ENCODE peak calls at places on chromosome 22, in seven cellular contexts. D is IMR-90, P is fibroblast of lung, F is H9, I is PC-3, H is endothelial cell of umbilical vein, L is GM12878. Q is an unnamed sample.

GRCh38 chr22:49197500-49197899 is 630.2 kb downstream of the BRD1 start:
- DNase-seq in F (peak; percentile 50), L (no peak), P (no peak), H (no peak), I (no peak), D (no peak), Q (no peak)

GRCh38 chr22:47210686-47211085 is 448.2 kb downstream of the TBC1D22A start:
- DNase-seq in I (no peak), L (no peak), P (no peak), F (no peak), D (no peak), H (no peak), Q (no peak)

GRCh38 chr22:31343235-31344191 is 2.6 kb downstream of the PATZ1 start:
- DNase-seq in F (peak; percentile 92), L (no peak), D (peak; percentile 26), P (peak; percentile 22), H (peak; percentile 46), I (peak; percentile 77), Q (no peak)

GRCh38 chr22:47452184-47452583 is 689.7 kb downstream of the TBC1D22A start:
- DNase-seq in I (peak; percentile 39), F (no peak), D (no peak), P (no peak), L (no peak), H (no peak), Q (no peak)

GRCh38 chr22:30717331-30717921 is 22.8 kb downstream of the OSBP2 start:
- DNase-seq in F (no peak), P (peak; percentile 78), D (peak; percentile 90), H (peak; percentile 89), I (peak; percentile 88), L (no peak), Q (no peak)

GRCh38 chr22:47192106-47192650 is 429.7 kb downstream of the TBC1D22A start:
- DNase-seq in D (no peak), I (no peak), F (peak; percentile 25), H (no peak), L (no peak), P (no peak), Q (no peak)

GRCh38 chr22:47190957-47191323 is 428.5 kb downstream of the TBC1D22A start:
- DNase-seq in L (no peak), P (no peak), H (no peak), I (no peak), F (no peak), D (no peak), Q (no peak)

GRCh38 chr22:35758394-35758793 is 40.7 kb downstream of the APOL5 start:
- DNase-seq in L (no peak), F (no peak), H (no peak), I (no peak), D (no peak), P (no peak), Q (no peak)

GRCh38 chr22:30432096-30432495 is 6.5 kb downstream of the MTFP1 start:
- DNase-seq in F (no peak), H (no peak), I (no peak), P (no peak), L (no peak), D (no peak), Q (no peak)

GRCh38 chr22:32531955-32532818 is 57.6 kb downstream of the FBXO7 start:
- DNase-seq in F (peak; percentile 91), D (peak; percentile 93), P (peak; percentile 92), H (peak; percentile 8), I (no peak), L (no peak), Q (peak; percentile 35)

GRCh38 chr22:26502688-26503561 is 9.3 kb downstream of the TFIP11 start:
- DNase-seq in H (peak; percentile 64), P (peak; percentile 57), I (peak; percentile 18), F (peak; percentile 80), D (peak; percentile 51), L (no peak), Q (no peak)

GRCh38 chr22:50627914-50628542 is at the start of gene ARSA:
- DNase-seq in P (peak; percentile 83), F (peak; percentile 86), H (peak; percentile 77), L (peak; percentile 11), D (peak; percentile 81), I (peak; percentile 79), Q (no peak)

GRCh38 chr22:23102776-23103175 is 32.5 kb downstream of the GNAZ start:
- DNase-seq in H (no peak), L (no peak), D (no peak), P (no peak), F (no peak), I (no peak), Q (no peak)

GRCh38 chr22:30564766-30565118 is 9.7 kb downstream of the GAL3ST1 start:
- DNase-seq in I (no peak), P (no peak), H (no peak), L (no peak), F (peak; percentile 52), D (no peak), Q (no peak)

GRCh38 chr22:31776231-31776630 is 22.4 kb downstream of the DEPDC5 start:
- DNase-seq in L (no peak), D (no peak), P (no peak), H (peak; percentile 16), I (peak; percentile 49), F (no peak), Q (no peak)

GRCh38 chr22:30253205-30253852 is 6.8 kb upstream of the LIF start:
- DNase-seq in H (no peak), D (peak; percentile 83), L (no peak), F (no peak), P (peak; percentile 82), I (peak; percentile 83), Q (no peak)

GRCh38 chr22:49992921-49993648 is 19.5 kb downstream of the IL17REL start:
- DNase-seq in P (peak; percentile 37), D (peak; percentile 43), F (peak; percentile 74), I (peak; percentile 60), H (peak; percentile 43), L (no peak), Q (no peak)

GRCh38 chr22:50119768-50120251 is 30.0 kb downstream of the MOV10L1 start:
- DNase-seq in D (peak; percentile 28), I (no peak), L (no peak), H (peak; percentile 97), F (no peak), P (peak; percentile 27), Q (no peak)

GRCh38 chr22:30562391-30562790 is 12.1 kb downstream of the GAL3ST1 start:
- DNase-seq in I (peak; percentile 45), P (no peak), H (no peak), D (no peak), F (no peak), L (no peak), Q (peak; percentile 38)

DNA sequence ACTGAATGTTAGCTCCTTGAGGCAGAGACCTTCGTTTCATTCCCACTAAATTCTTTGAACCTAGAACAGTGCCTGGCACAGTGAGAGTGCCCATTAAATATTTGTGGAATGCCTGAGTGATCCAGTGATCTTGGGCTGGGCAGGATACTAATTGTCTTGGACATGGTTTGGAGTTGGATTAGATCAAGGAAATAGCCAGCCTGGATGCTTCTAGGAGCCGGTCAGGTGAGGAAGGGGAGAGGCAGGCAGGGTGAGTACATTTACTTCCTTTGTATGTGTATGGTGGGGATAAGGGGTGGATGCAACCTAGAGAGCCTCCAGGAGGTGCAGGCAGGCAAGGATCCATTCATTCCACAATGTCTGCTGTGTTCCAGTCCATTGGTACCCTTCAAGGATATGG is 3.6 kb downstream of the SREBF2 start:
- DNase-seq in I (no peak), D (no peak), F (no peak), H (no peak), P (no peak), L (no peak), Q (no peak)
- H3K9ac ChIP-seq in I (no peak overlapping the region), D (no peak overlapping the region), F (no peak overlapping the region), H (no peak overlapping the region), P (no peak overlapping the region), L (no peak overlapping the region), Q (no peak overlapping the region)

DNA sequence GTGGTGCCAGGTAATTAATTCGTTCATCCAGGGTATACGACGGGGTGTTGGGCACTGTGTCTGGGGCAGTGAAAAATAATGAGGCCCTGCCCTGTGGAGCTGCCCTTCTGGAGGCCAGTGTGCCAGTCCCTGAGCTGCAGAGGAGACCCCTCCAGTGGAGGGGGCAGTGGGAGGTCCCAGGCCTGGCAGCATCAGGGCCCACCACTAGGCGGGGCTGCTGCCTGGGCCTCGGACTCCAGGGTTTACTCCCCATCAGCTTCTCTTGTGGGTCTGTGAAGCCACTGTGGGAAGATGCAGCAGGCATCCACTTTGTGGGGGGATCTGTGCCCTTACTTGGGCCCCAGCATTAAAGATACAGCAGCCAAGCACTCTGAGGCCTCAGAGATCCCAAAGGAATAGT is 17.4 kb upstream of the TMPRSS6 start:
- DNase-seq in I (no peak), F (peak; percentile 56), P (no peak), L (no peak), H (no peak), D (no peak), Q (no peak)
- TF ChIP-seq CTCF in I (peak; percentile 45), F (peak; percentile 80), P (no peak), L (peak; percentile 54), H (peak; percentile 25), D (peak; percentile 16), Q (peak; percentile 52)

DNA sequence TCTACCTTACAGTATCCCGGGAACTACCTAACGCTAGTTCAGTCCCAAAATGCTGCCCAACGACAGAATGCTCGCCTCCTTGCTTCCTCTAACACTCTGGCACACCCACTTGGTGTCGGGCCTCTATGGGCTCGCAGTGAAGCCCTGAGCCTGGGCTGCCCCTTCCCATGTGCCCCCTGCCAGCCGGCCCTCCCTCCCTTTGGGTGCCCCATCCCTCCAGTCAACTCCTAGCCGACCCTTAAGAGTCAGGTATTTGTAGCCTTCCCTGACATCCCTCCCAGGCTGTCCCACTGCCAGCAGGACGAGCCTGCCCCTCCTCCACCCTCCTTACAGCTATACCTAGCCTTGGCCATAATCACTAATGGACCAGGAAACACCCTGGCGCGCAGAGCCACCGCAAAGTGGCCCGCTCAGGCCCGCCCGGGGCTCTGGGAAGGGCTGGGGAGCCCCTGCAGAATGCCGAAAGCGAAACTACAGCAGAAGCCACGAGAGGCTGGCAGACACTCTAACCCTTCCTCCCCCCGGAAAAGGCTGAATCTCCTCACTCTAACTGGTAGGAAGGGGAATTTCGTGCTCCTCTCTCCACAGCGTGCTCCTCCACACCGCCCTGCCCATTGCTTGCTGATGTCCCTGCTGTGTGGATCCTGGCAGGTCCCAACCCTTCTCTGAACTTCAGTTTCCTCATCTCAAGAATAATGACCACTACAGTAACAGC is 8.2 kb downstream of the CBX7 start:
- DNase-seq in F (peak; percentile 56), I (peak; percentile 17), D (peak; percentile 30), H (no peak), P (peak; percentile 41), L (peak; percentile 56), Q (no peak)
- H3K9ac ChIP-seq in F (no peak overlapping the region), I (peak overlapping the region; percentile 73), D (peak overlapping the region; percentile 40), H (no peak overlapping the region), P (peak overlapping the region; percentile 59), L (peak overlapping the region; percentile 89), Q (peak overlapping the region; percentile 81)

GRCh38 chr22:24106385-24107381 is 74.6 kb upstream of the SUSD2 start:
- DNase-seq in P (peak; percentile 14), L (peak; percentile 41), F (peak; percentile 37), D (no peak), H (peak; percentile 5), I (no peak), Q (no peak)
- TF ChIP-seq CTCF in P (peak; percentile 27), L (peak; percentile 39), F (peak; percentile 29), D (peak; percentile 33), H (no peak), I (peak; percentile 20), Q (peak; percentile 48)

DNA sequence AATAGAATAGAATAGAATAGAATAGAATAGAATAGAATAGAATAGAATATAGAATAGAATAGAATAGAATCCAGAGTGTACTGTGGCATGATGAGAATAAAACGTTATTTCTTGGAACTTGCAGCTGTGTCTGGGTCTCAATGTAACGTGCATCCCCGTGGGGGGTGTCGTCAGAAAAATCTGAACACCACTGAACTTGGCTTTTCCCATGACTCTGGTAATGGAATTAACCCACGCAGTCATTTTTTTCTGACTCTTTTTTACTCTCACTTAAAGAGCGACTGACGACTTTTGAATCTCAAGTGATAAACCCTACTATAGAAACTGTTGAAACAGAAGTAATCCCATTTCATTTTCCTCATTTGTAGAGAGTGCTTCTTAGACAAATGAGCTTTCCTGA is 92.4 kb upstream of the BID start:
- DNase-seq in L (no peak), D (no peak), P (no peak), H (no peak), F (no peak), I (no peak), Q (no peak)
- H3K9ac ChIP-seq in L (no peak overlapping the region), D (no peak overlapping the region), P (no peak overlapping the region), H (no peak overlapping the region), F (no peak overlapping the region), I (no peak overlapping the region), Q (no peak overlapping the region)

Q was measured in keratinocyte.